ENCODE peak calls at places on chromosome 9, in ten cellular contexts. R is breast epithelium, Y is stomach, M is HCT116, V is IMR-90, N is heart right ventricle, J is left lung, A is GM06990, K is brain microvascular endothelial cell, T is prostate gland. D is an unnamed sample.

GRCh38 chr9:34343090-34343489 is 13.7 kb downstream of the NUDT2 start:
- DNase-seq in R (no peak), Y (peak; percentile 82), M (no peak), V (no peak), N (peak; percentile 73), J (no peak), A (no peak), K (no peak), T (no peak), D (no peak)

GRCh38 chr9:136621019-136621733 is 41.5 kb upstream of the EGFL7 start:
- DNase-seq in R (no peak), Y (no peak), M (no peak), V (no peak), N (no peak), J (peak; percentile 86), A (no peak), K (no peak), T (peak; percentile 53), D (no peak)

GRCh38 chr9:97615439-97616072 is 17.6 kb downstream of the TSTD2 start:
- DNase-seq in R (no peak), Y (peak; percentile 74), M (peak; percentile 29), V (peak; percentile 54), N (peak; percentile 66), J (no peak), A (no peak), K (peak; percentile 52), T (peak; percentile 67), D (peak; percentile 69)

GRCh38 chr9:124762633-124763032 is 8.5 kb downstream of the NR6A1 start:
- DNase-seq in R (no peak), Y (no peak), M (no peak), V (no peak), N (no peak), J (no peak), A (no peak), K (no peak), T (no peak), D (no peak)

GRCh38 chr9:96495341-96495740 is 45.4 kb downstream of the HABP4 start:
- DNase-seq in R (no peak), Y (no peak), M (no peak), V (peak; percentile 95), N (no peak), J (no peak), A (no peak), K (peak; percentile 53), T (no peak), D (no peak)

GRCh38 chr9:18629136-18629535 is 155.2 kb downstream of the ADAMTSL1 start:
- DNase-seq in R (no peak), Y (no peak), M (no peak), V (no peak), N (no peak), J (no peak), A (no peak), K (no peak), T (no peak), D (no peak)

GRCh38 chr9:136983611-136984314 is 970 bp downstream of the LCNL1 start:
- DNase-seq in R (no peak), Y (no peak), M (no peak), V (no peak), N (no peak), J (no peak), A (no peak), K (no peak), T (no peak), D (no peak)

GRCh38 chr9:19876569-19877316 is 87.9 kb upstream of the SLC24A2 start:
- DNase-seq in R (no peak), Y (no peak), M (no peak), V (no peak), N (no peak), J (no peak), A (no peak), K (peak; percentile 31), T (no peak), D (no peak)

GRCh38 chr9:79768199-79768598 is 196.4 kb downstream of the TLE4 start:
- DNase-seq in R (no peak), Y (no peak), M (no peak), V (peak; percentile 78), N (no peak), J (no peak), A (no peak), K (no peak), T (no peak), D (no peak)

GRCh38 chr9:79765466-79765865 is 193.7 kb downstream of the TLE4 start:
- DNase-seq in R (no peak), Y (no peak), M (no peak), V (no peak), N (no peak), J (no peak), A (no peak), K (no peak), T (no peak), D (no peak)

GRCh38 chr9:79764377-79764776 is 192.6 kb downstream of the TLE4 start:
- DNase-seq in R (no peak), Y (no peak), M (no peak), V (peak; percentile 98), N (peak; percentile 19), J (no peak), A (no peak), K (peak; percentile 96), T (no peak), D (no peak)

GRCh38 chr9:79766091-79766490 is 194.3 kb downstream of the TLE4 start:
- DNase-seq in R (no peak), Y (no peak), M (no peak), V (no peak), N (no peak), J (no peak), A (no peak), K (no peak), T (no peak), D (no peak)

DNA sequence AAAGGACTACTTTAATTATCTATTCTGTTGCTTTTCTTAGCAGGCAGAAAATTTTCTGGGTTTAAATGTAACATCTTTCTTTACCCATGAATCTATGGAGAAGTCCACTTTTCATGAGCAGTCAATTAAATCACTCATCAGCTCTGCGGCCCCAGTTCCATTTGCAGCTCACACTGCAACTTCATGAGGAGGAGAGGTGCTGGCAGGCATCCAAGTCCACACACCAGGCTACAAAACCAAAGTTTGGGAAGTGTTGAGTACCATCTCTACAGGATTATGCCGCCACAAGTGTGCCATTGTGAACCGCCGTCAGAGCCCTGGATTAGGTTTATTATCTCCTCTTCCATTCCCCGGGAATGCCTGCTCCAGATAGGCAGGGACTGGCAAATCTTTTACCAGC is 192.1 kb downstream of the TLE4 start:
- DNase-seq in R (no peak), Y (peak; percentile 26), M (no peak), V (peak; percentile 17), N (no peak), J (no peak), A (no peak), K (no peak), T (no peak), D (no peak)
- TF ChIP-seq CTCF in R (no peak), Y (no peak), M (no peak), V (no peak), N (no peak), J (no peak), A (no peak), K (no peak), T (no peak), D (no peak)

GRCh38 chr9:84436386-84437114 is 96.0 kb upstream of the SLC28A3 start:
- DNase-seq in R (no peak), Y (no peak), M (no peak), V (no peak), N (peak; percentile 29), J (no peak), A (no peak), K (no peak), T (no peak), D (peak; percentile 51)
- H3K4me3 ChIP-seq in R (no peak overlapping the region), Y (no peak overlapping the region), M (no peak overlapping the region), V (no peak overlapping the region), N (no peak overlapping the region), J (no peak overlapping the region), A (no peak overlapping the region), K (no peak overlapping the region), T (no peak overlapping the region), D (no peak overlapping the region)

GRCh38 chr9:101173907-101174306 is 145.4 kb downstream of the PLPPR1 start:
- DNase-seq in R (no peak), Y (no peak), M (no peak), V (no peak), N (no peak), J (no peak), A (no peak), K (no peak), T (no peak), D (no peak)

GRCh38 chr9:101172671-101173070 is 144.1 kb downstream of the PLPPR1 start:
- DNase-seq in R (no peak), Y (no peak), M (no peak), V (no peak), N (no peak), J (no peak), A (no peak), K (no peak), T (no peak), D (no peak)

DNA sequence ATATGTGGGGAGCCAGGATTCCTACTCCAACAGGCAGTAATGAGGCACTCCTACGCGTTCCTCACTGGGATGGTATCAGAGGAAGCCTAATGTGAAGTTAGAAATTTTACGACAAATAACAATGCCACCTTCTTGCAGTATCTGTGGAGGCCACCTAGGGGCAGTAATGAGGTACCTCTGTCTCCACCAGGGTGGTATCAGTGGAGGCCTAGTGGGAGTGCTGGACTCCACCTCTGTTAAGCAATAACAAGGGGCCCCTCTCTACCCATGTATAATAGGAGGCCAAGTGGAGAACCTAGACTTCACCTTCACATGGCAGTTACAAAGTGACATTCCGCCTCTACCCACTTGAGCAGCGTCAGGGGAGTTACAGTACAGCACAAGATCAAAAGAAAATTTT is 147.9 kb downstream of the PLPPR1 start:
- DNase-seq in R (no peak), Y (no peak), M (peak; percentile 10), V (no peak), N (no peak), J (no peak), A (no peak), K (no peak), T (no peak), D (no peak)
- TF ChIP-seq CTCF in R (no peak), Y (no peak), M (peak; percentile 56), V (no peak), N (no peak), J (no peak), A (peak; percentile 40), K (no peak), T (no peak), D (no peak)

DNA sequence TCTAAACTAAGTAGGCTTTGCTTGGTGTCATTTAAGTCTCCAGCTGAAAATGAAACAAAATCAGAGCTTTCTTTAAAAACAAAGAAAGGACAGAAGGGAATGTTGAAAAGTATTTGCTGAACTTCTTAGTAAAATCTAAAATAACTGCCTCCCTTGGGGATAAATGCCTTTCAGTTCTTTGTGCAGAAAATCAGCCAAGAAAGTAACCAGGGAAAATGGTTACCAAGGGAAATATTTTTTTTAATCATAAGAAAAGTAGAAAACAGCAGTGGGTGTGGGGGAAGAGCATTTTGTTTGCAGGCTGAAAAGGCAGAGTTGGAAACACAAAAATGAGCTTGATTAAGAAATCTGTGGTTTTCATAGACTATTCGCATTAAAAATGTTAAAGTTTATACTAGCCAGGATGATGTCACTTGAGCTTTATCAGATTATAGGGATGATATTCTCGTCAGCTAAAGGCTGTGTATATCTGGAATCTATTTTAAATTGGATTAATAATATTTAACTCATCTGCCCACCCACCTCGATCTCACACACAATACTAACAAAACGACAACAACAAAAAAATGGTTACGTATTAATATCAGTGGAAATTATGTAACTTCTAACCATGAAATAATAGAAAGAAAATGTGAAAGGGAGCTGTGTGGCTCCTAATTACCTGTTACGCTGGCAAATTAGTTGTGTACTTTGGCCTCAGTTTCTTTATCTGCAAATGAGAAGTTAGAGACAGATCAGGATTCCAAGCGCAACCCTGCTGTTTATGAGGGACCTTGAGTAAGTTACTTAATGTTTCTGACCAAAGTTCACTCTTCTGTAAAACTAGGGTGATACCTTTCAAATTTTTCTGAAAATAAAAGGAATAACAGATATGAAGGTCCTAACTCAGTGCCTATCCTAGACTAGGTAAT is at the start of gene ECM2:
- DNase-seq in R (no peak), Y (no peak), M (no peak), V (peak; percentile 52), N (peak; percentile 20), J (no peak), A (no peak), K (peak; percentile 11), T (no peak), D (no peak)
- H3K4me3 ChIP-seq in R (peak within 1 kb of the TSS; percentile 40), Y (peak within 1 kb of the TSS; percentile 6), M (no peak within 1 kb of the TSS), V (peak within 1 kb of the TSS; percentile 28), N (peak within 1 kb of the TSS; percentile 39), J (no peak within 1 kb of the TSS), A (peak within 1 kb of the TSS; percentile 26), K (no peak within 1 kb of the TSS), T (no peak within 1 kb of the TSS), D (no peak within 1 kb of the TSS)

D was measured in LNCaP clone FGC.